ENCODE peak calls at places on chromosome 16, in four cellular contexts. T, A, Q and Z are unnamed samples.
A peak's percentile ranks its signal among the peaks of the same experiment; 100 is the strongest.

GRCh38 chr16:67082891-67083290 is 26.9 kb upstream of the PHAF1 start:
- DNase-seq in Q (no peak), T (no peak), A (no peak), Z (no peak)

GRCh38 chr16:46632778-46633733 is 11.9 kb upstream of the SHCBP1 start:
- DNase-seq in T (no peak), A (no peak), Q (no peak), Z (no peak)

GRCh38 chr16:83619381-83620150 is 188.2 kb upstream of the HSBP1 start:
- DNase-seq in A (no peak), Q (no peak), T (no peak), Z (no peak)

GRCh38 chr16:23362460-23363317 is 60.6 kb downstream of the SCNN1B start:
- DNase-seq in A (no peak), T (no peak), Q (peak; percentile 27), Z (peak; percentile 83)

GRCh38 chr16:35735403-35736251 is 2276.2 kb downstream of the TP53TG3F start:
- DNase-seq in Q (no peak), A (no peak), T (no peak), Z (no peak)

GRCh38 chr16:54359555-54359954 is 73.0 kb upstream of the IRX3 start:
- DNase-seq in Q (no peak), A (no peak), T (no peak), Z (no peak)

GRCh38 chr16:19697756-19698318 is 20.2 kb downstream of the KNOP1 start:
- DNase-seq in T (no peak), Q (no peak), A (no peak), Z (peak; percentile 52)

GRCh38 chr16:29319726-29320125 is 86.8 kb downstream of the NPIPB11 start:
- DNase-seq in T (no peak), Q (no peak), A (no peak), Z (no peak)

GRCh38 chr16:31286421-31287032 is 26.8 kb downstream of the ITGAM start:
- DNase-seq in Q (no peak), A (no peak), T (no peak), Z (no peak)

GRCh38 chr16:84821728-84822676 is 2.2 kb downstream of the CRISPLD2 start:
- DNase-seq in Q (no peak), A (no peak), T (no peak), Z (peak; percentile 33)
- H3K27ac ChIP-seq in Q (peak overlapping the region; percentile 65), A (no peak overlapping the region), T (no peak overlapping the region), Z (no peak overlapping the region)

GRCh38 chr16:17374668-17375255 is 96.0 kb downstream of the XYLT1 start:
- DNase-seq in A (no peak), T (no peak), Q (no peak), Z (no peak)

GRCh38 chr16:17373533-17373932 is 97.2 kb downstream of the XYLT1 start:
- DNase-seq in Q (no peak), A (no peak), T (no peak), Z (no peak)

GRCh38 chr16:17372383-17372782 is 98.4 kb downstream of the XYLT1 start:
- DNase-seq in T (no peak), A (no peak), Q (no peak), Z (no peak)

GRCh38 chr16:17377360-17378324 is 93.1 kb downstream of the XYLT1 start:
- DNase-seq in A (no peak), T (no peak), Q (no peak), Z (no peak)

DNA sequence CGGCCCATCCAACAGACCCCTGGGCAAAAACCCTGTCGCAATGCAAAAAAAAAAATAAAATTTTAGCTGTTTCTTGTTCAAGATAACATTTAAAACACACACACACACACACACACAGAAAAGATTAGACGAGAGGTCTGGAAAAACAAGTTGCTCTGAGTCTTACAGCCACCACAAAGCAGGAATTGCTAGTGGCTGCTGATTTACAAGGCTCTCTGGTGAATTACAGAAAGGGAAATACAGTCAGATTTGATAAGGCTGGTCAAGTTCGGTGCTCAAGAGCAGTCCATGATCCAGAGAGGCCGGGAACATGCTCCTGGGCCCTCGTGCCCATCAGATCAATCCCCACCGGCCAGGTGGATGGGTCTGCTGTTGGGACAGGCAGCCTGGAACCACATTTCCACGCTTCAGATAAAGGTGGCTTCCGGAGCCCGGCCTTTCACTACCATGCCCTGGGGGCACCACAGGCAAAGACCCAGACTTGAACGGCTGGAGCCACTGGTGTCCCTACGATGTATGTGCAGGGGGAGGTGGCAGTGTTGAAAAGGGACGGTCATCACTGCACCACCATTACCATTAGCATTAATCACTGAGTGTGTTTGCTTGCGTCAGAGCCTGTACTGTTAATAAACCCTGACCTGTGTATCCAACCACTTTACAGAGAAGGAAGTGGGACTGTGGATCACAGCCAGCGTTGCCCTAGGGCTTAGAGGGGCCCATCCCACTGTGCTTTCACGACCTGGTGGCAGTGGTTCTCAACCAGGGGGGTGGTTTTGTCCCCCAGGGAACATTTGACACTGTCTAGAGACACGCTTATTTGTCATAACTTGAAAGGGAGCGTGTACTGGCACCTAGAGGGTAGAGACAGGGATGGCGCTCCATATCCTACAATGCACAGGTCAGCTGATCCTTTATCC is 95.1 kb downstream of the XYLT1 start:
- DNase-seq in T (no peak), Q (no peak), A (no peak), Z (peak; percentile 59)
- H3K27ac ChIP-seq in T (no peak overlapping the region), Q (no peak overlapping the region), A (no peak overlapping the region), Z (no peak overlapping the region)

DNA sequence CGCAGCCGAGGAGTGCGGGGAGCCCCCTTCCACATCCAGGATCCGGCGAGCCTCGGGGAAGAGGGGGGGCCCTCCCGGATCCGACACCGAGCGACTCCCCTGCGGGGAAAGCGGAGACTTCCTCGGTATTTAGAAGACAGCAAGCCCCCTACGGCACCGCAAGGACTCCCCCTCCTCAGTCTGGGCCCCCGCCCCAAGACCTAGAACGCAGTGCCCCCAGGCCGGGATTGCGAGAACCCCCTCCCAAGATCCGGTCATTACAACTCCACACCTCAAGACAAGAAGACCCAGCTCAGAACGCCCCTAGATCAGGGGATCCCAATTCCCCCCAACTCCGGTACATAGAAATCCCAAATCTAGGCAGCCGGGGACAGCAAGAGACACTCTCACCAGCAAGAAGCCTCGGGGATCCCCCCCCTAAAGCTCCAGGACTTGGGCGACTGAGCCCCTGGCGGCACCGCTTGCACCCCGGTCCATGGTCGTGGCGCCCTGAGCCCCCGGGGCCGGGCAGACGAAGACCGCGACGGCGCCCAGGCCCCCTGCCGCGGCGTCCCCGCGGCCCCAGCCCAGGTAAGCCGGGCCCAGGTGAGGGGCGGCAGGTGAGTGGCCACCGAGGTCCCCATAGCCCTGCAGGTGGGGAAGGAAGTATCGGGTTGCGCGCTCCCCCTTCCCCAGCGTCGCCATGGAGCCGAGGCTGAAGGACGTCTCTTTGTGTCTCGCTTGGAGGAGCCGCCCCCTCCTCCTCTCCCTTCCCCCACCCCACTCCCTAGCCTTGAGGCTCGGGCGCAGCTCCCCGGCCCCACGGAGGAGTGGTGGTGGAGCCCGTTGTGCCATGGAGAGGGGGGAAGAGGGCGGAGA is 635 bp downstream of the SBK1 start:
- DNase-seq in T (no peak), A (no peak), Q (no peak), Z (peak; percentile 60)
- H3K27ac ChIP-seq in T (peak overlapping the region; percentile 26), A (peak overlapping the region; percentile 84), Q (no peak overlapping the region), Z (no peak overlapping the region)

DNA sequence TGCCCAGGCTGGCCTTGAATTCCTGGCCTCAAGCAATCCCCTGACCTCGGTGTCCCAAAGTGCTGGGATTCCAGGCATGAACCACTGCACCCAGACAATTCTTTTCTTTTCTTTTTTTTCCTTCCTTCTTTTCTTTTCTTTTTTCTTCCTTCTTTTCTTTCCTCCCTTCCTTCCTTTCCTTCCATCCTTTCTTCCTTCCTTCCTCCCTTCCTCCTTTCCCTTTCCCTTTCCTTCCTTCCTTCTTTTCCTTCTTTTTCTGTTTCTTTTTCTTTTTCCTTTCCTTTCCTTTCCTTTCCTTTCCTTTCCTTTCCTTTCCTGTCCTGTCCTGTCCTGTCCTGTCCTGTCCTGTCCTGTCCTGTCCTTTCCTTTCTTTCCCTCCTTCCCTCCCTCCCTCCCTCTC is 44.6 kb downstream of the PLCG2 start:
- DNase-seq in Q (no peak), T (no peak), A (no peak), Z (no peak)
- H3K27ac ChIP-seq in Q (no peak overlapping the region), T (no peak overlapping the region), A (no peak overlapping the region), Z (no peak overlapping the region)

GRCh38 chr16:88878356-88878755 is 11.9 kb upstream of the PABPN1L start:
- DNase-seq in T (no peak), A (no peak), Q (no peak), Z (no peak)

GRCh38 chr16:88880226-88881051 is 14.0 kb upstream of the PABPN1L start:
- DNase-seq in A (no peak), Q (no peak), T (no peak), Z (no peak)

GRCh38 chr16:88878967-88879787 is 12.7 kb upstream of the PABPN1L start:
- DNase-seq in Q (no peak), T (no peak), A (no peak), Z (no peak)

GRCh38 chr16:88881090-88881580 is 14.7 kb upstream of the PABPN1L start:
- DNase-seq in A (no peak), Q (no peak), T (no peak), Z (no peak)

GRCh38 chr16:88879788-88880055 is 13.3 kb upstream of the PABPN1L start:
- DNase-seq in Q (no peak), A (no peak), T (no peak), Z (no peak)
- H3K27ac ChIP-seq in Q (no peak overlapping the region), A (no peak overlapping the region), T (no peak overlapping the region), Z (no peak overlapping the region)

GRCh38 chr16:83781-84615 is 6.0 kb downstream of the MPG start:
- DNase-seq in A (no peak), Q (no peak), T (no peak), Z (no peak)
- H3K27ac ChIP-seq in A (no peak overlapping the region), Q (peak overlapping the region; percentile 74), T (no peak overlapping the region), Z (no peak overlapping the region)

GRCh38 chr16:85376292-85377095 is 236.6 kb upstream of the GSE1 start:
- DNase-seq in T (peak; percentile 28), A (no peak), Q (peak; percentile 72), Z (peak; percentile 65)
- H3K27ac ChIP-seq in T (peak overlapping the region; percentile 45), A (no peak overlapping the region), Q (peak overlapping the region; percentile 60), Z (peak overlapping the region; percentile 59)

GRCh38 chr16:8957509-8958157 is 6.1 kb downstream of the USP7 start:
- DNase-seq in Q (no peak), T (no peak), A (no peak), Z (no peak)
- H3K27ac ChIP-seq in Q (peak overlapping the region; percentile 38), T (no peak overlapping the region), A (no peak overlapping the region), Z (peak overlapping the region; percentile 14)